ENCODE peak calls at places on chromosomes 7 and 10, in ten cellular contexts. W, M, B, N, Y, J, R, D, G and F are unnamed samples.
A peak's percentile ranks its signal among the peaks of the same experiment; 100 is the strongest.

GRCh38 chr7:36765605-36766004 is 41.3 kb upstream of the AOAH start:
- DNase-seq in W (no peak), M (no peak), B (no peak), N (no peak), Y (no peak), J (peak; percentile 26), R (no peak), D (no peak), G (no peak), F (no peak)

GRCh38 chr10:102801978-102802377 is 35.2 kb downstream of the CYP17A1 start:
- DNase-seq in W (no peak), M (no peak), B (no peak), N (no peak), Y (no peak), J (peak; percentile 20), R (no peak), D (no peak), G (no peak), F (no peak)

GRCh38 chr7:12623885-12624498 is 53.5 kb downstream of the SCIN start:
- DNase-seq in W (no peak), M (no peak), B (no peak), N (no peak), Y (peak; percentile 23), J (peak; percentile 21), R (no peak), D (peak; percentile 31), G (no peak), F (no peak)

GRCh38 chr10:32982911-32983310 is 24.9 kb upstream of the ITGB1 start:
- DNase-seq in W (no peak), M (no peak), B (no peak), N (no peak), Y (no peak), J (no peak), R (no peak), D (peak; percentile 55), G (no peak), F (no peak)

GRCh38 chr10:119396008-119396708 is 146.4 kb downstream of the RGS10 start:
- DNase-seq in W (no peak), M (no peak), B (no peak), N (no peak), Y (no peak), J (no peak), R (no peak), D (no peak), G (no peak), F (no peak)

GRCh38 chr10:69407621-69408301 is 9.0 kb downstream of the TACR2 start:
- DNase-seq in W (peak; percentile 31), M (peak; percentile 33), B (peak; percentile 85), N (peak; percentile 34), Y (peak; percentile 52), J (peak; percentile 58), R (no peak), D (no peak), G (no peak), F (no peak)

GRCh38 chr10:78215645-78216044 is 182.0 kb downstream of the RPS24 start:
- DNase-seq in W (no peak), M (peak; percentile 58), B (no peak), N (peak; percentile 17), Y (no peak), J (no peak), R (peak; percentile 91), D (peak; percentile 61), G (peak; percentile 98), F (peak; percentile 92)

GRCh38 chr7:17408245-17408903 is 109.9 kb downstream of the AHR start:
- DNase-seq in W (no peak), M (peak; percentile 86), B (no peak), N (no peak), Y (peak; percentile 2), J (no peak), R (no peak), D (peak; percentile 95), G (peak; percentile 80), F (peak; percentile 26)

GRCh38 chr10:89171263-89171872 is 35.7 kb downstream of the CH25H start:
- DNase-seq in W (no peak), M (no peak), B (no peak), N (no peak), Y (no peak), J (no peak), R (no peak), D (peak; percentile 64), G (no peak), F (no peak)

DNA sequence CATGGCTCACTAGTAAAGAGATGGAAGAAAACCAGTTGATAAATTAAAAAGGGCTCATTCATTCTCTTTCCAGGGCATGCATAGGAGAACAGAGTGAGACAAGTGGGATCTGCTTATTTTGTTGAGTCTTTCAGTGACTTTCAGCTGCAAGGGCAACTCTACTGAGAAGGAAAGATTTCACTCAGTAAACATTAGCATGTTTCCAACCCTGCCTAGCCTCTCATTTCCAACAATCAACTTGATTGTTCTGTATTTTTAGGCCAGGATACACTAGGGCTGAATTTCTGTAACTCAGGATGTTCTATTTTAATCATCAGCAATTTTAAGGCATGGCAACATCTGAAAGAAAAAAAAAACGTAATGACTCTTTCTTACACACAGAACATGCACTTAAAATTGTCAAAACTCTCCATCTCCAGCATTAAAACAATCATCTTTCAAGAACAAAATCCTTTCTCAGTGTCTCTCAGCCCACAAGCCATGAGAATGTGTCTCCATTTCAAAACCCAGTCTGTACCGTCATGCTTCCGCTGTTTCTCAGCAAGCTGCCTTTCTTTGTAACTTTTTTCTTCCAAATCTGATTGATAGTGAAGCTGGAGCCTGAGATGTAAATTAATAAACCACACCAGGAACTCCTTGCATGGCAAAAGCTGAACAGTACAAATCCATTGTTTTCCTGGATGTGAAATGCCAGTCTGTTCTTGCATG is 147.2 kb upstream of the KLF14 start:
- DNase-seq in W (no peak), M (peak; percentile 18), B (no peak), N (no peak), Y (no peak), J (no peak), R (no peak), D (peak; percentile 31), G (no peak), F (no peak)
- TF ChIP-seq POLR2A in W (no peak), M (no peak), B (no peak), N (no peak), Y (no peak), J (no peak), R (no peak), D (no peak), G (no peak), F (no peak)

GRCh38 chr7:55548295-55548731 is 24.0 kb downstream of the VOPP1 start:
- DNase-seq in W (no peak), M (no peak), B (no peak), N (no peak), Y (no peak), J (no peak), R (no peak), D (no peak), G (no peak), F (no peak)
- TF ChIP-seq POLR2A in W (no peak), M (no peak), B (no peak), N (no peak), Y (no peak), J (no peak), R (no peak), D (no peak), G (no peak), F (no peak)

GRCh38 chr7:25952277-25953057 is 199.5 kb upstream of the NFE2L3 start:
- DNase-seq in W (peak; percentile 83), M (no peak), B (no peak), N (no peak), Y (no peak), J (no peak), R (no peak), D (no peak), G (no peak), F (no peak)

GRCh38 chr7:25950488-25951413 is 201.2 kb upstream of the NFE2L3 start:
- DNase-seq in W (peak; percentile 98), M (peak; percentile 96), B (peak; percentile 95), N (peak; percentile 86), Y (peak; percentile 92), J (no peak), R (peak; percentile 95), D (peak; percentile 4), G (peak; percentile 95), F (peak; percentile 90)

GRCh38 chr7:25949672-25950487 is 202.1 kb upstream of the NFE2L3 start:
- DNase-seq in W (peak; percentile 73), M (peak; percentile 45), B (no peak), N (no peak), Y (peak; percentile 47), J (peak; percentile 32), R (no peak), D (no peak), G (no peak), F (no peak)

GRCh38 chr7:25953859-25954258 is 198.1 kb upstream of the NFE2L3 start:
- DNase-seq in W (no peak), M (no peak), B (no peak), N (no peak), Y (no peak), J (no peak), R (no peak), D (no peak), G (no peak), F (no peak)

DNA sequence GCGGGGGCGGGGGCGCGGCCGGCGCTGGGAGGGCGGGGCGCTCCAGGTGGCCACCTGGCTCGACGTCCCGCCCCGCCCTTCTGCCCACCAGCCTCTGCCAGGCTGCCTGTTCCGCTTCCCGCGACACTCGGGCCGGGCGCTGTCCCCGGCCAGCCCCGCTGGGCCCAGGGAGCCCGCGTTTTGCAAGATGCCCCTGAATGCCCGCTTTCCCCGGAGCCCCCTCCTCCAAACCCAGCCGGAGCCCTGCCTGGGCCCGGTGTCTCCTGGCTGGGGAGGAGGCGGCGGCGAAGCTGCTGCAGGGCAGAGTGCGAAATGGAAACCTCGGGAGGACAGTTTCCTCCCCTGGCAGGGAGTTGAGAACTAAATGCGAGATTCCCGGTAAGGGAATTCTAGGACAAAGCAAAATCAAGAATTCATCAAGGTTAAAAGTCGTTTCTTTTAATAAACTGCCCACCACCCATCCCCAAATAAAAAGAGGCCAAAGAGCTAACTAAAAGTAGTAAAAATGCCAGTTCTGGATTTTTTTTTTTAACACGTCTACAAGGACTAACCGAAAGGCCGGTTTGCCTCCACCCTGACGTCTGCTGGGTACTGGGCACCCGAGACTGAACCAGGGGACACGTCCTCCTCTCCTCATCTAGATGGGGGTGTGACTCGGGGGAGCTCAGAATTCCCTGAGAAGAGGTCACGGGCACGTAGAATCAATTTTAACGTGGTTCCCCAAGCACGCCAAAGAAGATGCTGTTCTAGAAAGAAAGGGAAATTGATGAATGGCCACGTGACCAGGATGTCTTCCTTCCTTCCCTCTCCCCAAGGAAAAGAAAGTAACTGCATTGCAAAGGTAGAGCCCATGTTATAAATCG is 200.4 kb upstream of the NFE2L3 start:
- DNase-seq in W (peak; percentile 46), M (peak; percentile 43), B (no peak), N (no peak), Y (peak; percentile 28), J (peak; percentile 95), R (no peak), D (no peak), G (peak; percentile 66), F (peak; percentile 19)
- TF ChIP-seq POLR2A in W (peak; percentile 99), M (peak; percentile 62), B (no peak), N (peak; percentile 91), Y (no peak), J (no peak), R (peak; percentile 17), D (no peak), G (peak; percentile 62), F (peak; percentile 41)

GRCh38 chr7:14747701-14748100 is 154.8 kb downstream of the DGKB start:
- DNase-seq in W (no peak), M (no peak), B (no peak), N (no peak), Y (no peak), J (no peak), R (no peak), D (no peak), G (no peak), F (no peak)
- TF ChIP-seq POLR2A in W (no peak), M (no peak), B (no peak), N (no peak), Y (no peak), J (no peak), R (no peak), D (no peak), G (no peak), F (no peak)